ENCODE peak calls at places on chromosomes 1 and 21, in four cellular contexts. X is adipocyte, F is A549, U is GM23248. Z is an unnamed sample.

GRCh38 chr21:15301014-15301413 is 236.2 kb upstream of the NRIP1 start:
- DNase-seq in X (no peak), F (peak; percentile 46), U (peak; percentile 10), Z (no peak)

GRCh38 chr1:96651517-96651916 is 70.1 kb upstream of the PTBP2 start:
- DNase-seq in X (no peak), F (no peak), U (no peak), Z (no peak)

GRCh38 chr1:60970081-60970509 is 112.3 kb upstream of the NFIA start:
- DNase-seq in X (no peak), F (peak; percentile 9), U (peak; percentile 56), Z (no peak)

GRCh38 chr1:79376106-79376505 is 369.6 kb upstream of the ADGRL4 start:
- DNase-seq in X (no peak), F (no peak), U (peak; percentile 17), Z (no peak)

GRCh38 chr1:220786337-220787068 is at the start of gene MTARC1:
- DNase-seq in X (peak; percentile 65), F (peak; percentile 63), U (peak; percentile 70), Z (peak; percentile 92)

GRCh38 chr1:178819123-178819522 is 51.8 kb downstream of the ANGPTL1 start:
- DNase-seq in X (no peak), F (no peak), U (peak; percentile 7), Z (no peak)

GRCh38 chr1:23444596-23445390 is 20.2 kb upstream of the TCEA3 start:
- DNase-seq in X (peak; percentile 24), F (no peak), U (no peak), Z (no peak)

GRCh38 chr1:1033731-1034437 is 14.0 kb downstream of the AGRN start:
- DNase-seq in X (peak; percentile 42), F (no peak), U (no peak), Z (no peak)

GRCh38 chr1:209065350-209065749 is 518.2 kb upstream of the CAMK1G start:
- DNase-seq in X (no peak), F (no peak), U (no peak), Z (no peak)

GRCh38 chr1:247378334-247379073 is 37.5 kb upstream of the NLRP3 start:
- DNase-seq in X (no peak), F (no peak), U (no peak), Z (no peak)

GRCh38 chr1:77687519-77687906 is 5.1 kb upstream of the ZZZ3 start:
- DNase-seq in X (peak; percentile 30), F (peak; percentile 41), U (peak; percentile 46), Z (peak; percentile 32)

GRCh38 chr1:156119503-156120209 is 5.1 kb downstream of the LMNA start:
- DNase-seq in X (peak; percentile 84), F (no peak), U (peak; percentile 91), Z (peak; percentile 73)

GRCh38 chr1:229408458-229409037 is 25.3 kb downstream of the ACTA1 start:
- DNase-seq in X (peak; percentile 5), F (no peak), U (peak; percentile 6), Z (peak; percentile 88)

GRCh38 chr1:10960954-10961833 is 51.3 kb upstream of the TARDBP start:
- DNase-seq in X (peak; percentile 90), F (peak; percentile 70), U (peak; percentile 75), Z (peak; percentile 80)

GRCh38 chr1:230801441-230801840 is 54.3 kb downstream of the CAPN9 start:
- DNase-seq in X (no peak), F (no peak), U (no peak), Z (no peak)

GRCh38 chr1:31239653-31240241 is at the start of gene NKAIN1:
- DNase-seq in X (peak; percentile 77), F (no peak), U (peak; percentile 66), Z (no peak)

GRCh38 chr1:201769966-201770365 is 59.0 kb upstream of the IPO9 start:
- DNase-seq in X (peak; percentile 67), F (no peak), U (peak; percentile 93), Z (peak; percentile 71)

GRCh38 chr1:116195077-116195868 is 84.1 kb downstream of the MAB21L3 start:
- DNase-seq in X (no peak), F (no peak), U (no peak), Z (no peak)

GRCh38 chr21:41322496-41323382 is 6.1 kb downstream of the FAM3B start:
- DNase-seq in X (no peak), F (no peak), U (no peak), Z (no peak)

GRCh38 chr1:218361298-218362065 is 16.3 kb downstream of the TGFB2 start:
- DNase-seq in X (peak; percentile 58), F (peak; percentile 77), U (peak; percentile 69), Z (no peak)

GRCh38 chr1:227942716-227943261 is 4.9 kb downstream of the WNT9A start:
- DNase-seq in X (no peak), F (no peak), U (no peak), Z (peak; percentile 13)

GRCh38 chr1:89762431-89762800 is 58.4 kb upstream of the LRRC8D start:
- DNase-seq in X (no peak), F (no peak), U (no peak), Z (no peak)

GRCh38 chr1:37793773-37794371 is at the start of gene MANEAL:
- DNase-seq in X (peak; percentile 79), F (peak; percentile 57), U (peak; percentile 76), Z (peak; percentile 79)

GRCh38 chr1:185350027-185350442 is 33.0 kb upstream of the IVNS1ABP start:
- DNase-seq in X (peak; percentile 27), F (no peak), U (no peak), Z (no peak)

GRCh38 chr1:178580876-178581275 is 68.0 kb downstream of the TEX35 start:
- DNase-seq in X (no peak), F (no peak), U (no peak), Z (no peak)

DNA sequence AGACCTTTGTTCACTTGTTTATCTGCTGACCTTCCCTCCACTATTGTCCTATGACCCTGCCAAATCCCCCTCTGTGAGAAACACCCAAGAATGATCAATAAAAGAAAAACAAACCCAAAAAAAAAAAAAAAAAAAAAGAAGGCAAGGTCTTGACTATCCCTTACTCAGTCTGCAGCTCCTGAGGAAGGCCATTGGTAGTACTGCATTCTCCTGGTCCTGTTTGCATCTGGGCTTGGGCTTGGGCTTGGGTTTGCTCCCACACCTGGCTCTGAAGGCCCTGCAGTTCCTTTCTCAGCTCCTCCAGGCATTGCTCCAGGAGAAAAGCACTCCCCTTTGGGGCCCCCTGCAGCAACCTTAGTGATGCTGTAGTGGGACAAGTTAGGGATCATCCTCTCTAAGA is 1.6 kb downstream of the CCDC163 start:
- DNase-seq in X (no peak), F (no peak), U (no peak), Z (no peak)
- H3K4me3 ChIP-seq in X (no peak overlapping the region), F (no peak overlapping the region), U (no peak overlapping the region), Z (no peak overlapping the region)

DNA sequence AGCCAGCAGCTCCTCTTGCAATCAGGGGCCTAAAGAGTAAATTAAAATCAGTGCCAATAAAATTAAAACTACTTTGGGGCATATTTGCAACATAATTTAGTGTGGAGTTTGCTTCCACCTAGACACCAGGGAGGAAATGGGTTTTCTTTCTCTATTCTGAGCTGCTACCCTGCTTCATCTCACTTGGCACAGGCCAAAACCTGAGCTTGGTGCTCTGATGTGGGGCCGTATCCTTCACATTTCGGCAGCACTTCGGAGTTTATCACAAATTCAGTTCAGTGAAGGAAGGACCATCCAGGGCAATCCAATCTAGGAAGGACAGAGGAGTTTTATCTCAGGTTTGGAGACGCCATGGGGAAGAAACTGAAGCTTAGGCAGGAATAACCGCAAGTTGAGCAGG is 123.6 kb upstream of the SPATA6 start:
- DNase-seq in X (no peak), F (no peak), U (no peak), Z (no peak)
- H3K4me1 ChIP-seq in X (no peaks in the 10 kb centered on the region), F (no peaks in the 10 kb centered on the region), U (no peaks in the 10 kb centered on the region), Z (no peaks in the 10 kb centered on the region)

DNA sequence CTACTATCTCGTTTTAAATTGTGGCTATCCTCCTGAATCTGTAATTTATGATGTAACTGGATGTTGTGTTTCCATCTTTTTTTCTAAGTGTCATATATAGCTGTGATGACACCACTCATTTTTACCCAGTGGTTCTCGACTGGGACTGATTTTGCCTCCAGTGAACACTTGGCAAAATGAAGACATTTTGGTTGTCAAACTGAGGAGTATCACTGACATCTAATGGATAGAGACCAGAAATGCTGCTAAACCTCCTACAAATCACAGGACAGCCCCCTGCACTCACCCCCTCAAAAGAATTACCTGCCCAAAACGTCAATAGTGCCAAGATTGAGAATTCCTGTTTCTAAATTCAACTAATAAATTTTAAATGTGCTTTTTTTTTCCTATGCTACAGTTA is 1.9 kb downstream of the TRMT13 start:
- DNase-seq in X (no peak), F (no peak), U (no peak), Z (no peak)
- H3K4me3 ChIP-seq in X (peak overlapping the region; percentile 93), F (no peak overlapping the region), U (peak overlapping the region; percentile 99), Z (no peak overlapping the region)

DNA sequence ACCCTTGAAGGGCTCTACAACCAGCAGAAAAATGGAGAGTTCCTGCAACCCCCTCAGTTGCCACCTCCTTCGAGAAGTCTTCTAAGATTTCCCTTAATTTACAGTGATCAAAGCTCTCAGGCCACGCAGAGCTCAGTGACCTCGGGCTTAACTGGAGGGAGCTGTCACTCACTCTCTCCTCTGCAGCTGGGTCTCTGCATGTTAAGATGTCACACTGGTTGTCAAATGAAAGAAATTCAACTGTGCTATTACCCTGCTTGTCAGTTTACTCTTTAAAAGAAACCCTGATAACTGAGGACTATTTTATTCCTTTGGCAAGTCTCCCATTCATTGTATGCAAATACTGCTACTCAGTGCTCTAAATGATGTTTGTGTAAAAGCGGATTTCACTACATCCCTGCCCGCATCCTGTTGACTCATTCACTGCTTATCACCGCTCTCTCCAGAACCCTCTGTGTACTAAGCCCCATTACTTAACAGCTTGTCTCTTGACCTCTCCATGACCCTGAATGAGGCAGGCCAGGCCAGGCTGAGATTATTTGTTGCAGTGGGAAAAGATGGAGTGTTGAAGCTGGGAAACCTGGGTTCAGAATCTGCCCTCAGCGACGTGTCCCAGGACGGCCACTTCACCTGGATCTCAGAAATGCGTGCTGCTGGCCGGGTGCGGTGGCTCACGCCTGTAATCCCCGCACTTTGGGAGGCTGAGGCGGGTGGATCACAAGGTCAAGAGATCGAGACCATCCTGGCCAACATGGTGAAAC is 13.7 kb downstream of the DHRS3 start:
- DNase-seq in X (peak; percentile 84), F (peak; percentile 94), U (peak; percentile 96), Z (peak; percentile 77)
- H3K4me1 ChIP-seq in X (peaks cover 47% of the 10 kb centered on the region), F (peaks cover 77% of the 10 kb centered on the region), U (peaks cover 27% of the 10 kb centered on the region), Z (peaks cover 29% of the 10 kb centered on the region)

DNA sequence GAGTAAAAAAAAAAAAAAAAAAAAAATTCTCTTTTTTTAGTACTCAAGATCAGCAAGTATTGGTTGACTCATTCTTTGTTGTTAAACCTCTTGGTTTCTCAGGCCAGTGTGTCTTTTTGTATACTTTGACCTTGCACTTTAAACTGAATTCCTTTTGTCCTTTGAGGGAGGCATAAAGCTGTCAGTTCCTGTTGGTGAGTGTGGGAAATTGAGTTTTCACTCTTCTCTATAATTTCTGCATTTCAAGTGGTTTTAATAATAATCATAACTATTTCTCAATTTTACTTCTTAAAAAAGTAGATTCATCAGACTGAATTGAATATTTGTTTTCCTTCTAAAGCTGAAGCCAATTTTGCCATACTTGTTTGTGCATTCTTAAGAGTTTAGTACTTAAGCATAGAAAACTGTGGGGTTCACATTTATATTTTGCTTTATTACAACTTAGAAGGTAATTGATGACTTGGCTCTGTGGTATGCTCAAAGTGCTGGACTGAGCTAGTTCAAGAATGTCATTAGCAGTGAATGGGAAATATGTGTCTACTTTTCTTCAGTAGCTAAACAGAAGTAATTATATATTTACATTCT is 43.4 kb downstream of the ITSN1 start:
- DNase-seq in X (peak; percentile 76), F (no peak), U (peak; percentile 82), Z (no peak)
- H3K4me3 ChIP-seq in X (peak overlapping the region; percentile 2), F (no peak overlapping the region), U (peak overlapping the region; percentile 13), Z (no peak overlapping the region)

GRCh38 chr1:2811526-2811905 is 10.0 kb upstream of the TTC34 start:
- DNase-seq in X (no peak), F (no peak), U (no peak), Z (peak; percentile 16)
- H3K4me1 ChIP-seq in X (no peaks in the 10 kb centered on the region), F (no peaks in the 10 kb centered on the region), U (no peaks in the 10 kb centered on the region), Z (no peaks in the 10 kb centered on the region)

GRCh38 chr1:94235189-94236020 is 2.0 kb downstream of the ARHGAP29 start:
- DNase-seq in X (peak; percentile 51), F (no peak), U (peak; percentile 65), Z (peak; percentile 36)
- H3K4me3 ChIP-seq in X (peak overlapping the region; percentile 90), F (peak overlapping the region; percentile 84), U (peak overlapping the region; percentile 98), Z (peak overlapping the region; percentile 68)

Z was measured in right cardiac atrium.